ENCODE peak calls at places on chromosomes 12 and 14, in six cellular contexts. O is right lobe of liver, C is stomach, Y is PC-9, B is tibial nerve, A is OCI-LY7. E is an unnamed sample.

GRCh38 chr12:6195665-6196535 is 4.3 kb upstream of the CD9 start:
- DNase-seq in C (peak), A (peak), B (peak), O (peak), Y (peak), E (peak)

GRCh38 chr14:50001146-50001998 is 108.5 kb downstream of the ARF6 start:
- DNase-seq in B (peak), A (peak), C (peak), Y (peak), O (peak), E (no peak)

GRCh38 chr12:3047961-3048360 is 29.2 kb upstream of the TSPAN9 start:
- DNase-seq in O (no peak), B (no peak), A (no peak), C (no peak), Y (no peak), E (no peak)

GRCh38 chr14:78022059-78022458 is 148.1 kb upstream of the NRXN3 start:
- DNase-seq in A (peak), Y (peak), C (peak), O (peak), B (peak), E (no peak)

GRCh38 chr12:2575245-2575644 is 219.5 kb upstream of the FKBP4 start:
- DNase-seq in Y (no peak), B (no peak), O (no peak), A (no peak), C (no peak), E (no peak)

GRCh38 chr12:131723532-131723931 is 12.6 kb downstream of the SFSWAP start:
- DNase-seq in A (no peak), O (no peak), B (no peak), Y (no peak), C (no peak), E (no peak)

GRCh38 chr12:31323466-31324115 is 2.4 kb downstream of the SINHCAF start:
- DNase-seq in Y (no peak), C (peak), O (peak), B (peak), A (peak), E (peak)

GRCh38 chr12:68450947-68451260 is 118.7 kb upstream of the MDM1 start:
- DNase-seq in C (no peak), Y (no peak), A (no peak), B (no peak), O (no peak), E (no peak)

GRCh38 chr12:24049771-24050170 is 100.3 kb upstream of the SOX5 start:
- DNase-seq in A (no peak), B (no peak), O (peak), Y (no peak), C (no peak), E (no peak)

GRCh38 chr12:53326460-53327185 is 5.2 kb upstream of the AAAS start:
- DNase-seq in O (no peak), B (no peak), A (peak), Y (no peak), C (no peak), E (peak)

GRCh38 chr12:122886851-122887816 is 8.8 kb downstream of the VPS37B start:
- DNase-seq in Y (peak), C (peak), A (peak), B (no peak), O (no peak), E (no peak)

GRCh38 chr12:98698603-98699463 is 53.7 kb downstream of the APAF1 start:
- DNase-seq in Y (peak), C (peak), O (peak), A (peak), B (peak), E (no peak)

DNA sequence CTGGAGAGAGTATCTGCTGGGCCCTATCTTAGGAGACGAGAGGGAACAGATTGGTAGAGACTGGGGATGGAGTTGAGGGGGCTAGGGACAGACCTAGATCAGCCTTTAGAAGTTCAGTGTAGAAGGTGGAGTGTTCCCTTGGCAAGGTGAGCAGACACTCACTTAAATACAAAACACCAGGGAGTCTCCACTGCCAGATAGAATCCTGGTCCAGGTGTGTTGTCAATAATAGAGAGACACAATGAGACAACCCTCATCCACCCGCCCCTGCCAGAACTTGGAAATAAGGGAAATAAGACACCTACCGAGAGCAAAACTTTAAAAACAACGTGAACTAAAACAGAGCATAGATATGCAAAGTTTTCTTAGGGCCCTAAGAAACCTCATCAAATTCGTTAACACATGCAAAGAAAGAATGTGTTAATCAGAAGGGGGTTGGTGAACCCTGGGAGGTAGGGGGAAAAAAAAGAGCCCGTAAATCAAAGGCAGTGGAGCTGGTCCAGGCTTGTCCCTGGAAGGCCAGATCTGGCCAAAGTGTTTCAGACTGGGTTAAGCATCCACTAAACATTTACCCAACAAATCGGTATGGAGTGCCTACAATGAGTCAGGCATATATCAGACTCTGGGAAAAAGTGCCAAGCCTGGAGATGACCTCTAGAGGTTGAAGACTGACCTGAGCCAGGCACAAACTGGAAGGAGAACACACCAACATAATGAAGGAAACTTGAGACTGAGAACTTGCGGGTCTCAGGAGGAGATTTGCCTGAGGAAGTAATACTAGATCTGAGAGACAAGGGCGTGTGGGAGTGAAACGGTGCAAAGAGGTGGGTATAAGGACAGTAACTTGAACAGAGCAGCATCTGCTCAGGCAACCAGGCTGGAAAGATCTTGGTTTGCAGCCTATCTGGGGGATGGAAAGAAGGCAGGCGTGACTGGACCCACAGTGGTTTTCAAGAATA is 37.0 kb upstream of the OTX2 start:
- DNase-seq in Y (no peak), C (no peak), A (no peak), O (no peak), B (no peak), E (no peak)
- H3K27ac ChIP-seq in Y (no peak), C (no peak), A (no peak), O (no peak), B (no peak), E (no peak)

GRCh38 chr14:22558221-22558913 is 30.7 kb downstream of the DAD1 start:
- DNase-seq in Y (no peak), C (no peak), A (peak), O (no peak), B (no peak), E (no peak)
- TF ChIP-seq CTCF in Y (no peak), C (no peak), A (peak), O (no peak), B (no peak), E (no peak)

DNA sequence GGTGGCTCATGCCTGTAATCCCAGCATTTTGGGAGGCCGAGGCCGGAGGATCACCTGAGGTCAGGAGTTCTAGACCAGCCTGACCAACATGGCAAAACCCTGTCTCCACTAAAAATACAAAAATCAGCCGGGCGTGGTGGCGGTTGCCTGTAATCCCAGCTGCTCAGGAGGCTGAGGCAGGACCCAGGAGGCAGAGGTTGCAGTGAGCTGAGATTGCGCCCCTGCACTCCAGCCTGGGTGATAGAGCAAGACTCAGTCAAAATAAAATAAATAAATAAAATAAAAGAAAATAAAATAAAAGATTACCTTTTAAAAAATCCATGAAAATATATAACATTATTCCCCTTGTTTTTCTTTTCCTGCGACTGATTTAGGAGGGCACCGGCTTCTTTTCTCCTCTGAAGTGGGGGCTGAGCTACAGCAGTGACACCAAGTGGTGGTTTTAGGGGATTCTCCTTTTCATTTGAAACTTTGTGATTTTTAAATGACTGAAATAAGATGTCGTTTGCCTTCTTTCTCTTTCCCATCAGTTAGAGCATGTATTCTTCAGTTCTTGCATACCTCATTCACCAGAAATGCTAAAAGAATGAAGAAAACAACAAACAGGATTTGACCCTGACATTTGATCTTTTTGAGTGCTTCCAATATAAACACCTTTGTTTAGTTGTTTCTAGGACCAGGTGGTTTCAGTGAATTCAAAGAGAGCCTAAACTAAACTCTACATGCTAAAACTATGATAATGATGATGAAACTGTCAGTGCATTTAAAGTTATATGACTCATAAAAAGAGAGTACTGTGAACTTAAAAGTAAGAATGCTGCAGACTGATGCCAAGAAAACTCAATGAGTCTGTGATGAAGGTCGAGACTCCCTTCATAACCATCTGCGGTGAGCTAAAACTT is 22.6 kb upstream of the PKP2 start:
- DNase-seq in Y (no peak), B (no peak), C (no peak), O (no peak), A (peak), E (no peak)
- H3K4me3 ChIP-seq in Y (no peak), B (no peak), C (no peak), O (no peak), A (no peak), E (no peak)

DNA sequence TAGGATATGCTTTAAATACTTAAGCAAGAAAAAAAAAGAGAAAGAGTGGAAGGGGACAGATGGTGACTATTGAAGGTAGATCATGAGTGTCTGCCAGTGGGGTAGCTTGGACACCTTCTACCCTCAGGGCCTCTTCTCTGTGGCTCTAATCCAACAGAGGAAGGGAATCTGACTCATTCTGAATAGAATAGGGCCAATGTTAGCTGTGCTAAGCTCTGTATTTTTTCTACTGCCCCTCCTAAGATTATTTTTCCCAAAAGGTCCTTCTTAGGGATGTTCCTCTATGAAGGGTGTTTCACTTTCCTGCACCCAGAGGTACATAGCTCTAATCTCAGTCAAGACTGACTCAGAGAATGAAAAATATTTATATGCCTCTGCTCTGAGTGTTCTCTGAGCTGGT is 25.6 kb downstream of the UNC79 start:
- DNase-seq in Y (no peak), C (no peak), O (no peak), B (no peak), A (no peak), E (no peak)
- H3K27ac ChIP-seq in Y (no peak), C (no peak), O (no peak), B (no peak), A (no peak), E (no peak)